ENCODE peak calls at places on chromosomes 13 and 19, in eight cellular contexts. Y is AG04450; D is tibial nerve; J is A549; Z is CD8-positive, alpha-beta T cell; C is stomach; G is Caco-2; V is psoas muscle. X is an unnamed sample.

GRCh38 chr19:42217522-42218442 is at the start of gene DEDD2:
- DNase-seq in D (peak; percentile 94), G (peak; percentile 98), Y (peak; percentile 94), V (peak; percentile 98), Z (peak; percentile 100), J (peak; percentile 99), C (peak; percentile 99), X (peak; percentile 99)

GRCh38 chr19:17389957-17390664 is 3.9 kb downstream of the CCDC194 start:
- DNase-seq in V (no peak), Z (no peak), Y (no peak), D (no peak), G (no peak), C (no peak), J (no peak), X (no peak)

GRCh38 chr13:36673838-36674326 is at the start of gene SERTM1:
- DNase-seq in D (no peak), G (no peak), J (no peak), C (no peak), Y (no peak), V (no peak), Z (no peak), X (peak; percentile 84)

GRCh38 chr13:113774177-113775107 is 15.4 kb downstream of the TMEM255B start:
- DNase-seq in G (no peak), J (peak; percentile 19), Z (no peak), Y (no peak), D (no peak), C (peak; percentile 15), V (no peak), X (no peak)

GRCh38 chr13:112053744-112054615 is 13.0 kb upstream of the SOX1 start:
- DNase-seq in D (no peak), G (no peak), Z (no peak), Y (no peak), J (no peak), V (no peak), C (no peak), X (no peak)

GRCh38 chr13:44818428-44818827 is 170.8 kb downstream of the NUFIP1 start:
- DNase-seq in V (no peak), J (no peak), Y (no peak), D (no peak), G (peak; percentile 56), C (no peak), Z (no peak), X (no peak)

GRCh38 chr13:99590519-99591011 is 89.3 kb downstream of the TM9SF2 start:
- DNase-seq in C (no peak), G (no peak), Y (peak; percentile 11), V (no peak), D (no peak), Z (no peak), J (no peak), X (no peak)

GRCh38 chr13:60797112-60797511 is 400.1 kb downstream of the TDRD3 start:
- DNase-seq in Z (no peak), V (no peak), Y (no peak), J (no peak), D (no peak), G (no peak), C (no peak), X (no peak)

GRCh38 chr19:42695811-42696503 is 44.3 kb downstream of the PSG3 start:
- DNase-seq in C (no peak), G (no peak), D (no peak), V (no peak), Z (no peak), J (no peak), Y (no peak), X (no peak)

GRCh38 chr13:97226013-97226412 is 3.9 kb downstream of the MBNL2 start:
- DNase-seq in V (no peak), C (no peak), Y (no peak), D (no peak), Z (no peak), G (no peak), J (no peak), X (no peak)

GRCh38 chr13:112679381-112679780 is 10.5 kb upstream of the ATP11A start:
- DNase-seq in D (no peak), Z (no peak), J (no peak), V (no peak), C (peak; percentile 17), G (no peak), Y (no peak), X (no peak)

GRCh38 chr19:5953680-5954213 is 24.2 kb downstream of the RANBP3 start:
- DNase-seq in Y (no peak), V (no peak), C (no peak), Z (no peak), D (no peak), G (no peak), J (no peak), X (no peak)

GRCh38 chr19:41804327-41804726 is 7.9 kb downstream of the CEACAM3 start:
- DNase-seq in Z (no peak), V (no peak), J (no peak), C (no peak), Y (no peak), D (no peak), G (no peak), X (no peak)

GRCh38 chr13:49810825-49811526 is 18.5 kb upstream of the KPNA3 start:
- DNase-seq in G (peak; percentile 89), Y (no peak), D (no peak), J (no peak), V (peak; percentile 30), C (no peak), Z (no peak), X (no peak)

GRCh38 chr19:23440791-23441190 is 45.5 kb upstream of the ZNF91 start:
- DNase-seq in V (no peak), Y (no peak), C (no peak), D (no peak), Z (no peak), J (peak; percentile 8), G (no peak), X (peak; percentile 10)

GRCh38 chr13:51849145-51850101 is 4.4 kb upstream of the TMEM272 start:
- DNase-seq in V (no peak), Z (no peak), J (peak; percentile 31), G (no peak), Y (no peak), C (no peak), D (no peak), X (peak; percentile 60)
- TF ChIP-seq CTCF in V (peak; percentile 10), Z (peak; percentile 54), J (peak; percentile 33), G (peak; percentile 51), Y (peak; percentile 40), C (peak; percentile 45), D (peak; percentile 13), X (peak; percentile 46)

GRCh38 chr19:19471682-19472081 is 43.7 kb downstream of the TSSK6 start:
- DNase-seq in C (no peak), J (no peak), G (no peak), Z (no peak), V (no peak), Y (no peak), D (no peak), X (no peak)

GRCh38 chr19:19477705-19478383 is 37.5 kb downstream of the TSSK6 start:
- DNase-seq in Y (no peak), G (no peak), C (peak; percentile 79), V (no peak), D (no peak), Z (no peak), J (no peak), X (no peak)

GRCh38 chr19:19480688-19481087 is 34.7 kb downstream of the TSSK6 start:
- DNase-seq in C (no peak), G (no peak), D (no peak), Z (no peak), J (no peak), Y (no peak), V (no peak), X (no peak)

GRCh38 chr19:19474950-19475781 is 40.2 kb downstream of the TSSK6 start:
- DNase-seq in Z (no peak), D (no peak), C (no peak), V (no peak), J (no peak), G (no peak), Y (no peak), X (no peak)

DNA sequence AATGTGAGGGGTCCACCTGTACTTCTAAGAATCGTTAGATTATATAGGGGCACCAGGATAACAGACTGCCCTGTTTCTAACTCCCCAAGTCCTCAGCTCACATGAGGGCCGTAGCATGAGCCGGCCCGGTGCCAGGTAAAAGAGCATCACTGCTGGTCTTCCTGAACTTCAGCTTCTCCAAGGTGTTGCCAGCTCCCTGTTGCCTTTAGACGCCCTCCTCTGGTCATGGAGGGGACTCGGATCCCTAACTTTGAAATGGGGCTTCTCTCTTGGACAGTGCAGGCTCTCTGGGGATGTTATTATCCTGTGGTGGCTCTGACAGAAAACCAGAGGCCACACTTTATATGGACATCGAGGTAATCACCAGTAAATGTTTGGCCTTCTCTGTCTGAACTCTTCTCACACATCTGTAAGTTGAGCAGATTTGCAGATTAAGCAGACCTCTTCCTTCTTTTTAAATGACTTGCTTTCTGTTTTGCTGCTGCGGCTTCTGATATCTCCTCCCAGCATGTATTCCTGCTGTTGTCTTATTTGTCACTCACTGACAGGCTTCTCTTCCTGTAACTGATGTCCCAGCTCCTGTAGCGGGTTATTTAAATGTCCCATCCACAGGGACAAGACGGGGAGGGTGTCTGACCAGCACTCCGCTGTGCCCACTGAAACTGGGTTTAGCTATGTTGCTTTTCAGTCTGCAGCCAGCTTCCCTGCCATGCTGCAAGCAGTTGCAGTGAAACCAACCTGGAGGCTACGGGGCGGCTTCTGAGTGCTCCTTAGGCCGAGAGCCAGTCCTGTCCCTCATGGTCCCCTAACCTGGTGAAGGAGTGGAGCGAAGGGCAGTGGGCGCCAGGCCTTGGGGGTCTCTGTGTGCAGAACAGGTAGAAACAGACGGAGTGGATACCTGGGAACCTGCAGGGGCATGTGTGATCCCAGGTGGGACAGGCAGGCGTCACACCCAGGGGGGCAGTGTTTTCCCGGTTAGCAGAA is 39.2 kb downstream of the TSSK6 start:
- DNase-seq in D (no peak), V (no peak), C (no peak), Z (no peak), G (no peak), Y (no peak), J (peak; percentile 21), X (no peak)
- TF ChIP-seq CTCF in D (no peak), V (peak; percentile 21), C (peak; percentile 35), Z (no peak), G (no peak), Y (peak; percentile 60), J (no peak), X (no peak)

DNA sequence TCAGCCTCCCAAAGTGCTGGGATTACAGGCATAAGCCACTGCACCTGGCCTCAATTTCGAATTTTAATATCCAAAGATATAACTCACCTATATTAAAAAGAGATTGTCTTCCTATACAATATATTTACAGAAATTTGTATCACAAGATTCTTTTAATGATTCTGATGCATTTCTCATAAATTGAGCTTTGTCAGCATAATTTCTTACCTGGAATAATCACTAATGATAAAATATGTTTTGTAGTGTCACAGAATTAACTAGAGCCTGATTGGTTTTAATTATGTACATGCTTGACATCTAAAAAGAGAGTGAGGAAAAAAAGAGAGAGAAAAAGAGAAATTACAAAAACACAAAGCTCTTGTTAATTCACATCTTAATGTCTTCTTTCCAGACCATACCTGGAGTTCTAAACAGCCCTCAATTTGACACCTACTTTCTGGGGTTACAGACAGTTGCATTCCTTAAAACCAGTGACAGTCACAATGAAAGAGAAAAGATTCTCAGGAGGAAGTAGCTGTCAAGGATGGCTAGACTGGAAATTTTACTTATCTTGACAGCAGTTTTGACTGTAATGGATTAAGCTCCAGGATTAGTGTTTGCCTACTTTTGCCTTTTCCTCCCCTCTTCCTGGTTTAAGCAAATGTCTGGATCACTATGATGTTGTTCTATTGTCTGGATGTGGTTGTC is 214.4 kb downstream of the SPRY2 start:
- DNase-seq in Z (no peak), D (no peak), C (no peak), G (no peak), J (no peak), Y (no peak), V (no peak), X (no peak)
- TF ChIP-seq CTCF in Z (no peak), D (no peak), C (no peak), G (no peak), J (no peak), Y (no peak), V (no peak), X (no peak)

GRCh38 chr13:41200126-41200525 is 5.8 kb upstream of the KBTBD7 start:
- DNase-seq in C (no peak), V (no peak), G (no peak), Y (no peak), Z (no peak), D (no peak), J (no peak), X (no peak)
- TF ChIP-seq CTCF in C (no peak), V (no peak), G (no peak), Y (no peak), Z (no peak), D (no peak), J (no peak), X (no peak)